ENCODE peak calls at places on chromosomes 1 and 21, in five cellular contexts. Y is endothelial cell, V is AG10803, W is osteoblast, O is sigmoid colon. D is an unnamed sample.

GRCh38 chr21:35232545-35233176 is 183.6 kb upstream of the RUNX1 start:
- DNase-seq in Y (no peak), V (peak; percentile 36), W (peak; percentile 65), O (no peak), D (no peak)

GRCh38 chr1:151957098-151957497 is 36.6 kb downstream of the S100A10 start:
- DNase-seq in Y (no peak), V (no peak), W (no peak), O (no peak), D (no peak)

GRCh38 chr1:84582802-84583587 is 8.8 kb upstream of the CTBS start:
- DNase-seq in Y (no peak), V (peak; percentile 20), W (no peak), O (no peak), D (no peak)

GRCh38 chr1:218374401-218374848 is 29.3 kb downstream of the TGFB2 start:
- DNase-seq in Y (no peak), V (no peak), W (no peak), O (no peak), D (no peak)

GRCh38 chr1:226135059-226135651 is 51.4 kb downstream of the ACBD3 start:
- DNase-seq in Y (no peak), V (no peak), W (peak; percentile 80), O (peak; percentile 77), D (no peak)

GRCh38 chr1:227544067-227544655 is 19.2 kb upstream of the ZNF678 start:
- DNase-seq in Y (no peak), V (no peak), W (no peak), O (no peak), D (no peak)

GRCh38 chr21:26409735-26410134 is 163.4 kb downstream of the CYYR1 start:
- DNase-seq in Y (no peak), V (peak; percentile 60), W (no peak), O (no peak), D (no peak)

GRCh38 chr1:178938959-178939317 is 68.1 kb upstream of the ANGPTL1 start:
- DNase-seq in Y (no peak), V (peak; percentile 77), W (peak; percentile 92), O (peak; percentile 95), D (no peak)

GRCh38 chr1:106465666-106466065 is 590.8 kb upstream of the PRMT6 start:
- DNase-seq in Y (no peak), V (no peak), W (no peak), O (no peak), D (no peak)

GRCh38 chr1:51058863-51059262 is 43.2 kb upstream of the C1orf185 start:
- DNase-seq in Y (no peak), V (peak; percentile 47), W (no peak), O (no peak), D (peak; percentile 22)

GRCh38 chr1:156646738-156647211 is 4.9 kb downstream of the BCAN start:
- DNase-seq in Y (no peak), V (no peak), W (peak; percentile 73), O (no peak), D (no peak)

GRCh38 chr1:236785477-236785876 is 9.6 kb upstream of the MTR start:
- DNase-seq in Y (no peak), V (no peak), W (no peak), O (no peak), D (no peak)

GRCh38 chr1:205711105-205712048 is 31.1 kb upstream of the SLC45A3 start:
- DNase-seq in Y (peak; percentile 73), V (peak; percentile 77), W (peak; percentile 82), O (no peak), D (peak; percentile 73)

GRCh38 chr1:20381961-20382360 is 91.3 kb downstream of the VWA5B1 start:
- DNase-seq in Y (no peak), V (no peak), W (peak; percentile 19), O (no peak), D (no peak)

GRCh38 chr1:33273961-33274371 is 17.7 kb downstream of the ZNF362 start:
- DNase-seq in Y (no peak), V (no peak), W (peak; percentile 22), O (no peak), D (no peak)

GRCh38 chr1:85274969-85275453 is 1.4 kb downstream of the BCL10 start:
- DNase-seq in Y (no peak), V (peak; percentile 69), W (no peak), O (no peak), D (no peak)

GRCh38 chr1:181179980-181180964 is 91.8 kb downstream of the IER5 start:
- DNase-seq in Y (no peak), V (peak; percentile 66), W (peak; percentile 91), O (no peak), D (peak; percentile 53)

GRCh38 chr1:5905431-5905830 is 86.8 kb downstream of the NPHP4 start:
- DNase-seq in Y (no peak), V (no peak), W (peak; percentile 39), O (no peak), D (no peak)

GRCh38 chr1:156797212-156797871 is 19.3 kb downstream of the SH2D2A start:
- DNase-seq in Y (peak; percentile 59), V (peak; percentile 49), W (no peak), O (no peak), D (peak; percentile 63)

GRCh38 chr1:110765640-110766335 is 91.0 kb upstream of the KCNA3 start:
- DNase-seq in Y (peak; percentile 36), V (peak; percentile 56), W (no peak), O (no peak), D (peak; percentile 68)

GRCh38 chr21:27104749-27105439 is 138.0 kb upstream of the ADAMTS5 start:
- DNase-seq in Y (no peak), V (peak; percentile 45), W (peak; percentile 49), O (no peak), D (no peak)

GRCh38 chr1:233477359-233477758 is 136.5 kb upstream of the KCNK1 start:
- DNase-seq in Y (no peak), V (no peak), W (no peak), O (no peak), D (no peak)

GRCh38 chr1:100959502-100960060 is 63.7 kb downstream of the SLC30A7 start:
- DNase-seq in Y (no peak), V (peak; percentile 5), W (no peak), O (no peak), D (no peak)

GRCh38 chr1:169475806-169476205 is 9.9 kb downstream of the SLC19A2 start:
- DNase-seq in Y (no peak), V (no peak), W (no peak), O (no peak), D (no peak)

GRCh38 chr1:63772876-63773275 is 941 bp upstream of the ROR1 start:
- DNase-seq in Y (no peak), V (no peak), W (no peak), O (no peak), D (peak; percentile 30)

GRCh38 chr21:29506947-29507346 is 208.2 kb downstream of the BACH1 start:
- DNase-seq in Y (no peak), V (no peak), W (no peak), O (no peak), D (no peak)

GRCh38 chr1:55275151-55275748 is 60.1 kb upstream of the USP24 start:
- DNase-seq in Y (no peak), V (peak; percentile 54), W (no peak), O (no peak), D (no peak)

GRCh38 chr1:245694476-245695195 is 539.9 kb downstream of the KIF26B start:
- DNase-seq in Y (no peak), V (no peak), W (peak; percentile 66), O (no peak), D (no peak)

GRCh38 chr1:83055391-83056170 is 943.4 kb downstream of the TTLL7 start:
- DNase-seq in Y (no peak), V (no peak), W (no peak), O (no peak), D (no peak)

GRCh38 chr1:44576456-44577150 is 97.7 kb downstream of the TMEM53 start:
- DNase-seq in Y (peak; percentile 54), V (no peak), W (no peak), O (no peak), D (no peak)

GRCh38 chr1:2247760-2248126 is 19.6 kb downstream of the SKI start:
- DNase-seq in Y (no peak), V (no peak), W (no peak), O (no peak), D (no peak)

GRCh38 chr1:22831729-22832413 is 121.2 kb downstream of the EPHB2 start:
- DNase-seq in Y (no peak), V (peak; percentile 81), W (peak; percentile 98), O (no peak), D (no peak)

GRCh38 chr1:156547982-156548381 is 24.4 kb downstream of the IQGAP3 start:
- DNase-seq in Y (no peak), V (no peak), W (no peak), O (peak; percentile 46), D (no peak)

GRCh38 chr1:54069792-54070548 is 16.6 kb downstream of the TCEANC2 start:
- DNase-seq in Y (no peak), V (peak; percentile 58), W (peak; percentile 84), O (no peak), D (peak; percentile 60)

GRCh38 chr1:10598088-10598712 is 123.5 kb downstream of the PEX14 start:
- DNase-seq in Y (no peak), V (no peak), W (no peak), O (peak; percentile 43), D (no peak)

GRCh38 chr1:59880735-59881134 is 45.8 kb downstream of the CYP2J2 start:
- DNase-seq in Y (no peak), V (peak; percentile 26), W (no peak), O (no peak), D (no peak)

GRCh38 chr1:1021010-1021845 is 1.3 kb downstream of the AGRN start:
- DNase-seq in Y (no peak), V (peak; percentile 73), W (peak; percentile 98), O (peak; percentile 83), D (no peak)

GRCh38 chr1:58443986-58444603 is 102.4 kb downstream of the OMA1 start:
- DNase-seq in Y (no peak), V (peak; percentile 79), W (no peak), O (no peak), D (no peak)

GRCh38 chr1:241396747-241397691 is 40.0 kb upstream of the RGS7 start:
- DNase-seq in Y (no peak), V (no peak), W (peak; percentile 38), O (no peak), D (no peak)

GRCh38 chr1:39089811-39090519 is 63.8 kb downstream of the NDUFS5 start:
- DNase-seq in Y (no peak), V (peak; percentile 55), W (peak; percentile 62), O (no peak), D (no peak)
- TF ChIP-seq CTCF in Y (no peak), V (peak; percentile 27), W (no peak), O (no peak), D (no peak)

GRCh38 chr1:27940297-27940696 is 5.5 kb downstream of the SMPDL3B start:
- DNase-seq in Y (peak; percentile 58), V (peak; percentile 31), W (peak; percentile 68), O (no peak), D (peak; percentile 65)
- TF ChIP-seq CTCF in Y (no peak), V (peak; percentile 46), W (peak; percentile 53), O (no peak), D (peak; percentile 29)

GRCh38 chr1:94688646-94689045 is 131.5 kb upstream of the SLC44A3 start:
- DNase-seq in Y (no peak), V (no peak), W (no peak), O (no peak), D (no peak)
- TF ChIP-seq CTCF in Y (no peak), V (no peak), W (no peak), O (no peak), D (no peak)

GRCh38 chr1:159835862-159836518 is 9.3 kb downstream of the SLAMF8 start:
- DNase-seq in Y (no peak), V (peak; percentile 29), W (no peak), O (no peak), D (no peak)
- TF ChIP-seq CTCF in Y (no peak), V (no peak), W (peak; percentile 11), O (no peak), D (no peak)

GRCh38 chr1:24212376-24212775 is 25.3 kb upstream of the IFNLR1 start:
- DNase-seq in Y (no peak), V (no peak), W (no peak), O (no peak), D (no peak)
- TF ChIP-seq CTCF in Y (no peak), V (no peak), W (no peak), O (no peak), D (no peak)

D was measured in GM20000.